ENCODE peak calls at places on chromosomes 3 and 15, in ten cellular contexts. One of them, this sample, is unnamed.

GRCh38 chr3:123294296-123294938 is 92.7 kb downstream of the SEC22A start:
- DNase-seq in naive thymus-derived CD4-positive, alpha-beta T cell: no peak
- DNase-seq in stimulated activated naive B cell treated with anti-CD40 and anti-IgM and Interleukin-4, amounts not matched to agents 10 μg/mL and 1 μg/mL and 100 μg/mL, for 72 hours: no peak
- DNase-seq in ACHN: no peak
- DNase-seq in AG20443: no peak
- DNase-seq in choroid plexus epithelial cell: no peak
- DNase-seq in WERI-Rb-1: no peak
- DNase-seq in GM06990: no peak
- DNase-seq in activated CD8-positive, alpha-beta memory T cell treated with anti-CD3 and anti-CD28 coated beads for 1 hour: no peak
- DNase-seq in neuronal stem cell: no peak
- DNase-seq in this sample: no peak

GRCh38 chr3:195227871-195228270 is 43.1 kb downstream of the XXYLT1 start:
- DNase-seq in naive thymus-derived CD4-positive, alpha-beta T cell: no peak
- DNase-seq in stimulated activated naive B cell treated with anti-CD40 and anti-IgM and Interleukin-4, amounts not matched to agents 10 μg/mL and 1 μg/mL and 100 μg/mL, for 72 hours: no peak
- DNase-seq in ACHN: no peak
- DNase-seq in AG20443: no peak
- DNase-seq in choroid plexus epithelial cell: no peak
- DNase-seq in WERI-Rb-1: no peak
- DNase-seq in GM06990: no peak
- DNase-seq in activated CD8-positive, alpha-beta memory T cell treated with anti-CD3 and anti-CD28 coated beads for 1 hour: no peak
- DNase-seq in neuronal stem cell: no peak
- DNase-seq in this sample: no peak

GRCh38 chr3:186281172-186281571 is 80.9 kb downstream of the DGKG start:
- DNase-seq in naive thymus-derived CD4-positive, alpha-beta T cell: no peak
- DNase-seq in stimulated activated naive B cell treated with anti-CD40 and anti-IgM and Interleukin-4, amounts not matched to agents 10 μg/mL and 1 μg/mL and 100 μg/mL, for 72 hours: no peak
- DNase-seq in ACHN: no peak
- DNase-seq in AG20443: peak
- DNase-seq in choroid plexus epithelial cell: peak
- DNase-seq in WERI-Rb-1: no peak
- DNase-seq in GM06990: no peak
- DNase-seq in activated CD8-positive, alpha-beta memory T cell treated with anti-CD3 and anti-CD28 coated beads for 1 hour: no peak
- DNase-seq in neuronal stem cell: no peak
- DNase-seq in this sample: no peak

GRCh38 chr3:52529376-52530333 is 4.0 kb downstream of the NT5DC2 start:
- DNase-seq in naive thymus-derived CD4-positive, alpha-beta T cell: no peak
- DNase-seq in stimulated activated naive B cell treated with anti-CD40 and anti-IgM and Interleukin-4, amounts not matched to agents 10 μg/mL and 1 μg/mL and 100 μg/mL, for 72 hours: no peak
- DNase-seq in ACHN: no peak
- DNase-seq in AG20443: no peak
- DNase-seq in choroid plexus epithelial cell: peak
- DNase-seq in WERI-Rb-1: no peak
- DNase-seq in GM06990: no peak
- DNase-seq in activated CD8-positive, alpha-beta memory T cell treated with anti-CD3 and anti-CD28 coated beads for 1 hour: no peak
- DNase-seq in neuronal stem cell: no peak
- DNase-seq in this sample: no peak

GRCh38 chr3:45225465-45226205 is 452 bp downstream of the TMEM158 start:
- DNase-seq in naive thymus-derived CD4-positive, alpha-beta T cell: peak
- DNase-seq in stimulated activated naive B cell treated with anti-CD40 and anti-IgM and Interleukin-4, amounts not matched to agents 10 μg/mL and 1 μg/mL and 100 μg/mL, for 72 hours: peak
- DNase-seq in ACHN: peak
- DNase-seq in AG20443: peak
- DNase-seq in choroid plexus epithelial cell: peak
- DNase-seq in WERI-Rb-1: peak
- DNase-seq in GM06990: peak
- DNase-seq in activated CD8-positive, alpha-beta memory T cell treated with anti-CD3 and anti-CD28 coated beads for 1 hour: peak
- DNase-seq in neuronal stem cell: peak
- DNase-seq in this sample: peak

GRCh38 chr15:35545316-35545824 is 595 bp downstream of the DPH6 start:
- DNase-seq in naive thymus-derived CD4-positive, alpha-beta T cell: no peak
- DNase-seq in stimulated activated naive B cell treated with anti-CD40 and anti-IgM and Interleukin-4, amounts not matched to agents 10 μg/mL and 1 μg/mL and 100 μg/mL, for 72 hours: no peak
- DNase-seq in ACHN: peak
- DNase-seq in AG20443: peak
- DNase-seq in choroid plexus epithelial cell: peak
- DNase-seq in WERI-Rb-1: peak
- DNase-seq in GM06990: no peak
- DNase-seq in activated CD8-positive, alpha-beta memory T cell treated with anti-CD3 and anti-CD28 coated beads for 1 hour: peak
- DNase-seq in neuronal stem cell: no peak
- DNase-seq in this sample: peak

GRCh38 chr3:42600958-42601675 is 631 bp downstream of the NKTR start:
- DNase-seq in naive thymus-derived CD4-positive, alpha-beta T cell: peak
- DNase-seq in stimulated activated naive B cell treated with anti-CD40 and anti-IgM and Interleukin-4, amounts not matched to agents 10 μg/mL and 1 μg/mL and 100 μg/mL, for 72 hours: no peak
- DNase-seq in ACHN: peak
- DNase-seq in AG20443: peak
- DNase-seq in choroid plexus epithelial cell: peak
- DNase-seq in WERI-Rb-1: no peak
- DNase-seq in GM06990: no peak
- DNase-seq in activated CD8-positive, alpha-beta memory T cell treated with anti-CD3 and anti-CD28 coated beads for 1 hour: peak
- DNase-seq in neuronal stem cell: no peak
- DNase-seq in this sample: peak

GRCh38 chr15:88219623-88220022 is 36.9 kb downstream of the NTRK3 start:
- DNase-seq in naive thymus-derived CD4-positive, alpha-beta T cell: no peak
- DNase-seq in stimulated activated naive B cell treated with anti-CD40 and anti-IgM and Interleukin-4, amounts not matched to agents 10 μg/mL and 1 μg/mL and 100 μg/mL, for 72 hours: no peak
- DNase-seq in ACHN: no peak
- DNase-seq in AG20443: no peak
- DNase-seq in choroid plexus epithelial cell: no peak
- DNase-seq in WERI-Rb-1: no peak
- DNase-seq in GM06990: no peak
- DNase-seq in activated CD8-positive, alpha-beta memory T cell treated with anti-CD3 and anti-CD28 coated beads for 1 hour: no peak
- DNase-seq in neuronal stem cell: no peak
- DNase-seq in this sample: no peak

GRCh38 chr3:128476659-128477058 is 10.0 kb upstream of the DNAJB8 start:
- DNase-seq in naive thymus-derived CD4-positive, alpha-beta T cell: no peak
- DNase-seq in stimulated activated naive B cell treated with anti-CD40 and anti-IgM and Interleukin-4, amounts not matched to agents 10 μg/mL and 1 μg/mL and 100 μg/mL, for 72 hours: no peak
- DNase-seq in ACHN: no peak
- DNase-seq in AG20443: no peak
- DNase-seq in choroid plexus epithelial cell: no peak
- DNase-seq in WERI-Rb-1: no peak
- DNase-seq in GM06990: no peak
- DNase-seq in activated CD8-positive, alpha-beta memory T cell treated with anti-CD3 and anti-CD28 coated beads for 1 hour: no peak
- DNase-seq in neuronal stem cell: no peak
- DNase-seq in this sample: no peak

GRCh38 chr15:37485056-37485455 is 384.7 kb upstream of the MEIS2 start:
- DNase-seq in naive thymus-derived CD4-positive, alpha-beta T cell: no peak
- DNase-seq in stimulated activated naive B cell treated with anti-CD40 and anti-IgM and Interleukin-4, amounts not matched to agents 10 μg/mL and 1 μg/mL and 100 μg/mL, for 72 hours: no peak
- DNase-seq in ACHN: no peak
- DNase-seq in AG20443: no peak
- DNase-seq in choroid plexus epithelial cell: no peak
- DNase-seq in WERI-Rb-1: no peak
- DNase-seq in GM06990: no peak
- DNase-seq in activated CD8-positive, alpha-beta memory T cell treated with anti-CD3 and anti-CD28 coated beads for 1 hour: no peak
- DNase-seq in neuronal stem cell: no peak
- DNase-seq in this sample: no peak

GRCh38 chr15:52004806-52005205 is 14.2 kb upstream of the MAPK6 start:
- DNase-seq in naive thymus-derived CD4-positive, alpha-beta T cell: no peak
- DNase-seq in stimulated activated naive B cell treated with anti-CD40 and anti-IgM and Interleukin-4, amounts not matched to agents 10 μg/mL and 1 μg/mL and 100 μg/mL, for 72 hours: no peak
- DNase-seq in ACHN: no peak
- DNase-seq in AG20443: no peak
- DNase-seq in choroid plexus epithelial cell: no peak
- DNase-seq in WERI-Rb-1: no peak
- DNase-seq in GM06990: no peak
- DNase-seq in activated CD8-positive, alpha-beta memory T cell treated with anti-CD3 and anti-CD28 coated beads for 1 hour: no peak
- DNase-seq in neuronal stem cell: no peak
- DNase-seq in this sample: no peak

GRCh38 chr3:122687298-122687697 is 6.7 kb downstream of the PARP14 start:
- DNase-seq in naive thymus-derived CD4-positive, alpha-beta T cell: no peak
- DNase-seq in stimulated activated naive B cell treated with anti-CD40 and anti-IgM and Interleukin-4, amounts not matched to agents 10 μg/mL and 1 μg/mL and 100 μg/mL, for 72 hours: no peak
- DNase-seq in ACHN: no peak
- DNase-seq in AG20443: no peak
- DNase-seq in choroid plexus epithelial cell: no peak
- DNase-seq in WERI-Rb-1: no peak
- DNase-seq in GM06990: no peak
- DNase-seq in activated CD8-positive, alpha-beta memory T cell treated with anti-CD3 and anti-CD28 coated beads for 1 hour: no peak
- DNase-seq in neuronal stem cell: no peak
- DNase-seq in this sample: no peak

This sample was measured in GM13976.